ENCODE peak calls at places on chromosome 17, in seven cellular contexts. One of them, this sample, is unnamed.

GRCh38 chr17:29590979-29591736 is 1.7 kb upstream of the GIT1 start:
- DNase-seq in left lobe of liver: no peak
- DNase-seq in ureter: no peak
- DNase-seq in cardiac muscle cell: peak
- DNase-seq in NB4: no peak
- DNase-seq in hepatic stellate cell: no peak
- DNase-seq in Kasumi-1: peak
- DNase-seq in this sample: peak

GRCh38 chr17:45073414-45074070 is 12.4 kb downstream of the NMT1 start:
- DNase-seq in hepatic stellate cell: no peak
- DNase-seq in ureter: no peak
- DNase-seq in left lobe of liver: no peak
- DNase-seq in NB4: peak
- DNase-seq in cardiac muscle cell: no peak
- DNase-seq in Kasumi-1: peak
- DNase-seq in this sample: peak

GRCh38 chr17:43409131-43409530 is 10.3 kb downstream of the ARL4D start:
- DNase-seq in ureter: no peak
- DNase-seq in cardiac muscle cell: no peak
- DNase-seq in left lobe of liver: no peak
- DNase-seq in hepatic stellate cell: no peak
- DNase-seq in Kasumi-1: no peak
- DNase-seq in NB4: no peak
- DNase-seq in this sample: no peak

GRCh38 chr17:49031965-49032928 is 35.1 kb downstream of the IGF2BP1 start:
- DNase-seq in NB4: peak
- DNase-seq in Kasumi-1: peak
- DNase-seq in cardiac muscle cell: peak
- DNase-seq in left lobe of liver: no peak
- DNase-seq in hepatic stellate cell: peak
- DNase-seq in ureter: no peak
- DNase-seq in this sample: peak

GRCh38 chr17:77429985-77430752 is 289.4 kb downstream of the SEC14L1 start:
- DNase-seq in left lobe of liver: peak
- DNase-seq in cardiac muscle cell: peak
- DNase-seq in Kasumi-1: peak
- DNase-seq in NB4: peak
- DNase-seq in ureter: peak
- DNase-seq in hepatic stellate cell: peak
- DNase-seq in this sample: peak

GRCh38 chr17:82106697-82107305 is 8.8 kb upstream of the FASN start:
- DNase-seq in cardiac muscle cell: no peak
- DNase-seq in Kasumi-1: no peak
- DNase-seq in ureter: no peak
- DNase-seq in hepatic stellate cell: no peak
- DNase-seq in left lobe of liver: no peak
- DNase-seq in NB4: no peak
- DNase-seq in this sample: no peak

GRCh38 chr17:34582901-34583245 is 3.5 kb downstream of the TMEM132E start:
- DNase-seq in hepatic stellate cell: no peak
- DNase-seq in NB4: no peak
- DNase-seq in Kasumi-1: no peak
- DNase-seq in ureter: no peak
- DNase-seq in left lobe of liver: no peak
- DNase-seq in cardiac muscle cell: no peak
- DNase-seq in this sample: no peak

GRCh38 chr17:8046929-8047768 is 8.3 kb downstream of the ALOX15B start:
- DNase-seq in ureter: no peak
- DNase-seq in Kasumi-1: no peak
- DNase-seq in hepatic stellate cell: no peak
- DNase-seq in NB4: no peak
- DNase-seq in left lobe of liver: no peak
- DNase-seq in cardiac muscle cell: no peak
- DNase-seq in this sample: no peak

GRCh38 chr17:6059406-6059805 is 10.8 kb upstream of the WSCD1 start:
- DNase-seq in hepatic stellate cell: no peak
- DNase-seq in NB4: no peak
- DNase-seq in cardiac muscle cell: no peak
- DNase-seq in left lobe of liver: no peak
- DNase-seq in Kasumi-1: no peak
- DNase-seq in ureter: no peak
- DNase-seq in this sample: no peak

GRCh38 chr17:44589316-44590071 is 32.2 kb downstream of the FZD2 start:
- DNase-seq in ureter: no peak
- DNase-seq in NB4: no peak
- DNase-seq in Kasumi-1: no peak
- DNase-seq in left lobe of liver: no peak
- DNase-seq in cardiac muscle cell: no peak
- DNase-seq in hepatic stellate cell: no peak
- DNase-seq in this sample: no peak